ENCODE peak calls at places on chromosomes 4 and X, in nine cellular contexts. One of them, this sample, is unnamed.
A peak's percentile ranks its signal among the peaks of the same experiment; 100 is the strongest.

GRCh38 chrX:2272337-2272736 is 228.4 kb downstream of the DHRSX start:
- DNase-seq in SK-N-SH: no peak
- DNase-seq in H1: no peak
- DNase-seq in HCT116: no peak
- DNase-seq in right lobe of liver: no peak
- DNase-seq in left ventricle myocardium inferior: no peak
- DNase-seq in WERI-Rb-1: peak; percentile 10
- DNase-seq in lung: no peak
- DNase-seq in CD4-positive, alpha-beta T cell: no peak
- DNase-seq in this sample: no peak

GRCh38 chr4:152976466-152976761 is 40.3 kb downstream of the FHDC1 start:
- DNase-seq in SK-N-SH: no peak
- DNase-seq in H1: no peak
- DNase-seq in HCT116: no peak
- DNase-seq in right lobe of liver: no peak
- DNase-seq in left ventricle myocardium inferior: no peak
- DNase-seq in WERI-Rb-1: no peak
- DNase-seq in lung: no peak
- DNase-seq in CD4-positive, alpha-beta T cell: no peak
- DNase-seq in this sample: no peak

GRCh38 chrX:1685460-1685859 is 70.6 kb downstream of the ASMT start:
- DNase-seq in SK-N-SH: no peak
- DNase-seq in H1: no peak
- DNase-seq in HCT116: no peak
- DNase-seq in right lobe of liver: no peak
- DNase-seq in left ventricle myocardium inferior: no peak
- DNase-seq in WERI-Rb-1: no peak
- DNase-seq in lung: no peak
- DNase-seq in CD4-positive, alpha-beta T cell: no peak
- DNase-seq in this sample: no peak

GRCh38 chr4:53617101-53617680 is 25.9 kb upstream of the LNX1 start:
- DNase-seq in SK-N-SH: no peak
- DNase-seq in H1: no peak
- DNase-seq in HCT116: no peak
- DNase-seq in right lobe of liver: no peak
- DNase-seq in left ventricle myocardium inferior: no peak
- DNase-seq in WERI-Rb-1: no peak
- DNase-seq in lung: no peak
- DNase-seq in CD4-positive, alpha-beta T cell: no peak
- DNase-seq in this sample: no peak

GRCh38 chr4:48681856-48682255 is 98.2 kb downstream of the FRYL start:
- DNase-seq in SK-N-SH: no peak
- DNase-seq in H1: no peak
- DNase-seq in HCT116: no peak
- DNase-seq in right lobe of liver: no peak
- DNase-seq in left ventricle myocardium inferior: no peak
- DNase-seq in WERI-Rb-1: no peak
- DNase-seq in lung: no peak
- DNase-seq in CD4-positive, alpha-beta T cell: no peak
- DNase-seq in this sample: no peak

GRCh38 chrX:9324676-9325075 is 140.2 kb upstream of the TBL1X start:
- DNase-seq in SK-N-SH: no peak
- DNase-seq in H1: no peak
- DNase-seq in HCT116: no peak
- DNase-seq in right lobe of liver: no peak
- DNase-seq in left ventricle myocardium inferior: no peak
- DNase-seq in WERI-Rb-1: no peak
- DNase-seq in lung: no peak
- DNase-seq in CD4-positive, alpha-beta T cell: no peak
- DNase-seq in this sample: no peak

GRCh38 chr4:162406637-162407370 is 243.0 kb upstream of the FSTL5 start:
- DNase-seq in SK-N-SH: no peak
- DNase-seq in H1: no peak
- DNase-seq in HCT116: no peak
- DNase-seq in right lobe of liver: no peak
- DNase-seq in left ventricle myocardium inferior: no peak
- DNase-seq in WERI-Rb-1: no peak
- DNase-seq in lung: no peak
- DNase-seq in CD4-positive, alpha-beta T cell: no peak
- DNase-seq in this sample: no peak

GRCh38 chr4:58313444-58313843 is 1203.3 kb upstream of the IGFBP7 start:
- DNase-seq in SK-N-SH: no peak
- DNase-seq in H1: no peak
- DNase-seq in HCT116: no peak
- DNase-seq in right lobe of liver: no peak
- DNase-seq in left ventricle myocardium inferior: no peak
- DNase-seq in WERI-Rb-1: no peak
- DNase-seq in lung: no peak
- DNase-seq in CD4-positive, alpha-beta T cell: no peak
- DNase-seq in this sample: no peak

GRCh38 chrX:2609431-2610238 is 81.5 kb upstream of the CD99 start:
- DNase-seq in SK-N-SH: no peak
- DNase-seq in H1: no peak
- DNase-seq in HCT116: no peak
- DNase-seq in right lobe of liver: no peak
- DNase-seq in left ventricle myocardium inferior: no peak
- DNase-seq in WERI-Rb-1: no peak
- DNase-seq in lung: no peak
- DNase-seq in CD4-positive, alpha-beta T cell: no peak
- DNase-seq in this sample: no peak

GRCh38 chr4:21638171-21638715 is 310.3 kb downstream of the KCNIP4 start:
- DNase-seq in SK-N-SH: no peak
- DNase-seq in H1: no peak
- DNase-seq in HCT116: no peak
- DNase-seq in right lobe of liver: no peak
- DNase-seq in left ventricle myocardium inferior: no peak
- DNase-seq in WERI-Rb-1: no peak
- DNase-seq in lung: no peak
- DNase-seq in CD4-positive, alpha-beta T cell: no peak
- DNase-seq in this sample: no peak

GRCh38 chrX:150693782-150694574 is 782 bp downstream of the MTMR1 start:
- DNase-seq in SK-N-SH: peak; percentile 82
- DNase-seq in H1: peak; percentile 64
- DNase-seq in HCT116: peak; percentile 8
- DNase-seq in right lobe of liver: peak; percentile 64
- DNase-seq in left ventricle myocardium inferior: peak; percentile 30
- DNase-seq in WERI-Rb-1: peak; percentile 94
- DNase-seq in lung: peak; percentile 54
- DNase-seq in CD4-positive, alpha-beta T cell: peak; percentile 56
- DNase-seq in this sample: peak; percentile 80

GRCh38 chrX:22662776-22663175 is 337.0 kb upstream of the DDX53 start:
- DNase-seq in SK-N-SH: no peak
- DNase-seq in H1: no peak
- DNase-seq in HCT116: no peak
- DNase-seq in right lobe of liver: no peak
- DNase-seq in left ventricle myocardium inferior: no peak
- DNase-seq in WERI-Rb-1: no peak
- DNase-seq in lung: no peak
- DNase-seq in CD4-positive, alpha-beta T cell: no peak
- DNase-seq in this sample: no peak

GRCh38 chr4:127580891-127581290 is 51.9 kb upstream of the INTU start:
- DNase-seq in SK-N-SH: no peak
- DNase-seq in H1: no peak
- DNase-seq in HCT116: no peak
- DNase-seq in right lobe of liver: no peak
- DNase-seq in left ventricle myocardium inferior: no peak
- DNase-seq in WERI-Rb-1: no peak
- DNase-seq in lung: no peak
- DNase-seq in CD4-positive, alpha-beta T cell: no peak
- DNase-seq in this sample: no peak

GRCh38 chr4:148061795-148062194 is 329.9 kb downstream of the ARHGAP10 start:
- DNase-seq in SK-N-SH: no peak
- DNase-seq in H1: no peak
- DNase-seq in HCT116: no peak
- DNase-seq in right lobe of liver: no peak
- DNase-seq in left ventricle myocardium inferior: no peak
- DNase-seq in WERI-Rb-1: peak; percentile 48
- DNase-seq in lung: no peak
- DNase-seq in CD4-positive, alpha-beta T cell: no peak
- DNase-seq in this sample: no peak

GRCh38 chr4:153782567-153782966 is 6.3 kb downstream of the SFRP2 start:
- DNase-seq in SK-N-SH: no peak
- DNase-seq in H1: no peak
- DNase-seq in HCT116: no peak
- DNase-seq in right lobe of liver: no peak
- DNase-seq in left ventricle myocardium inferior: no peak
- DNase-seq in WERI-Rb-1: no peak
- DNase-seq in lung: no peak
- DNase-seq in CD4-positive, alpha-beta T cell: no peak
- DNase-seq in this sample: no peak

GRCh38 chr4:185128272-185129119 is 14.6 kb upstream of the SLC25A4 start:
- DNase-seq in SK-N-SH: peak; percentile 83
- DNase-seq in H1: peak; percentile 73
- DNase-seq in HCT116: no peak
- DNase-seq in right lobe of liver: no peak
- DNase-seq in left ventricle myocardium inferior: peak; percentile 26
- DNase-seq in WERI-Rb-1: no peak
- DNase-seq in lung: no peak
- DNase-seq in CD4-positive, alpha-beta T cell: no peak
- DNase-seq in this sample: no peak
- TF ChIP-seq CTCF in SK-N-SH: no peak
- TF ChIP-seq CTCF in H1: peak; percentile 26
- TF ChIP-seq CTCF in HCT116: no peak
- TF ChIP-seq CTCF in right lobe of liver: peak; percentile 23
- TF ChIP-seq CTCF in left ventricle myocardium inferior: peak; percentile 46
- TF ChIP-seq CTCF in WERI-Rb-1: no peak
- TF ChIP-seq CTCF in lung: no peak
- TF ChIP-seq CTCF in CD4-positive, alpha-beta T cell: peak; percentile 23
- TF ChIP-seq CTCF in this sample: peak; percentile 29

GRCh38 chr4:187687701-187688100 is 307.9 kb upstream of the ZFP42 start:
- DNase-seq in SK-N-SH: no peak
- DNase-seq in H1: no peak
- DNase-seq in HCT116: no peak
- DNase-seq in right lobe of liver: no peak
- DNase-seq in left ventricle myocardium inferior: no peak
- DNase-seq in WERI-Rb-1: no peak
- DNase-seq in lung: no peak
- DNase-seq in CD4-positive, alpha-beta T cell: no peak
- DNase-seq in this sample: no peak
- H3K27me3 ChIP-seq in SK-N-SH: no peaks in the 10 kb centered on the region
- H3K27me3 ChIP-seq in H1: no peaks in the 10 kb centered on the region
- H3K27me3 ChIP-seq in HCT116: no peaks in the 10 kb centered on the region
- H3K27me3 ChIP-seq in right lobe of liver: no peaks in the 10 kb centered on the region
- H3K27me3 ChIP-seq in left ventricle myocardium inferior: peaks cover 11% of the 10 kb centered on the region
- H3K27me3 ChIP-seq in WERI-Rb-1: peaks cover 72% of the 10 kb centered on the region
- H3K27me3 ChIP-seq in lung: no peaks in the 10 kb centered on the region
- H3K27me3 ChIP-seq in CD4-positive, alpha-beta T cell: no peaks in the 10 kb centered on the region
- H3K27me3 ChIP-seq in this sample: no peaks in the 10 kb centered on the region

GRCh38 chr4:139452000-139452399 is 1.9 kb upstream of the RAB33B start:
- DNase-seq in SK-N-SH: no peak
- DNase-seq in H1: no peak
- DNase-seq in HCT116: no peak
- DNase-seq in right lobe of liver: no peak
- DNase-seq in left ventricle myocardium inferior: no peak
- DNase-seq in WERI-Rb-1: no peak
- DNase-seq in lung: no peak
- DNase-seq in CD4-positive, alpha-beta T cell: no peak
- DNase-seq in this sample: no peak

GRCh38 chr4:139454111-139454600 is at the start of gene RAB33B:
- DNase-seq in SK-N-SH: no peak
- DNase-seq in H1: no peak
- DNase-seq in HCT116: no peak
- DNase-seq in right lobe of liver: no peak
- DNase-seq in left ventricle myocardium inferior: no peak
- DNase-seq in WERI-Rb-1: no peak
- DNase-seq in lung: no peak
- DNase-seq in CD4-positive, alpha-beta T cell: no peak
- DNase-seq in this sample: no peak

GRCh38 chr4:139454646-139455045 is 725 bp downstream of the RAB33B start:
- DNase-seq in SK-N-SH: no peak
- DNase-seq in H1: no peak
- DNase-seq in HCT116: no peak
- DNase-seq in right lobe of liver: no peak
- DNase-seq in left ventricle myocardium inferior: no peak
- DNase-seq in WERI-Rb-1: no peak
- DNase-seq in lung: no peak
- DNase-seq in CD4-positive, alpha-beta T cell: no peak
- DNase-seq in this sample: no peak

GRCh38 chr4:139453041-139453370 is 915 bp upstream of the RAB33B start:
- DNase-seq in SK-N-SH: no peak
- DNase-seq in H1: no peak
- DNase-seq in HCT116: no peak
- DNase-seq in right lobe of liver: no peak
- DNase-seq in left ventricle myocardium inferior: no peak
- DNase-seq in WERI-Rb-1: no peak
- DNase-seq in lung: no peak
- DNase-seq in CD4-positive, alpha-beta T cell: peak; percentile 73
- DNase-seq in this sample: peak; percentile 68

GRCh38 chr4:139453371-139454110 is 380 bp upstream of the RAB33B start:
- DNase-seq in SK-N-SH: peak; percentile 95
- DNase-seq in H1: peak; percentile 97
- DNase-seq in HCT116: peak; percentile 94
- DNase-seq in right lobe of liver: peak; percentile 99
- DNase-seq in left ventricle myocardium inferior: peak; percentile 98
- DNase-seq in WERI-Rb-1: peak; percentile 99
- DNase-seq in lung: peak; percentile 99
- DNase-seq in CD4-positive, alpha-beta T cell: peak; percentile 97
- DNase-seq in this sample: peak; percentile 92
- TF ChIP-seq CTCF in SK-N-SH: peak; percentile 36
- TF ChIP-seq CTCF in H1: no peak
- TF ChIP-seq CTCF in HCT116: peak; percentile 7
- TF ChIP-seq CTCF in right lobe of liver: no peak
- TF ChIP-seq CTCF in left ventricle myocardium inferior: no peak
- TF ChIP-seq CTCF in WERI-Rb-1: no peak
- TF ChIP-seq CTCF in lung: no peak
- TF ChIP-seq CTCF in CD4-positive, alpha-beta T cell: peak; percentile 4
- TF ChIP-seq CTCF in this sample: no peak

DNA sequence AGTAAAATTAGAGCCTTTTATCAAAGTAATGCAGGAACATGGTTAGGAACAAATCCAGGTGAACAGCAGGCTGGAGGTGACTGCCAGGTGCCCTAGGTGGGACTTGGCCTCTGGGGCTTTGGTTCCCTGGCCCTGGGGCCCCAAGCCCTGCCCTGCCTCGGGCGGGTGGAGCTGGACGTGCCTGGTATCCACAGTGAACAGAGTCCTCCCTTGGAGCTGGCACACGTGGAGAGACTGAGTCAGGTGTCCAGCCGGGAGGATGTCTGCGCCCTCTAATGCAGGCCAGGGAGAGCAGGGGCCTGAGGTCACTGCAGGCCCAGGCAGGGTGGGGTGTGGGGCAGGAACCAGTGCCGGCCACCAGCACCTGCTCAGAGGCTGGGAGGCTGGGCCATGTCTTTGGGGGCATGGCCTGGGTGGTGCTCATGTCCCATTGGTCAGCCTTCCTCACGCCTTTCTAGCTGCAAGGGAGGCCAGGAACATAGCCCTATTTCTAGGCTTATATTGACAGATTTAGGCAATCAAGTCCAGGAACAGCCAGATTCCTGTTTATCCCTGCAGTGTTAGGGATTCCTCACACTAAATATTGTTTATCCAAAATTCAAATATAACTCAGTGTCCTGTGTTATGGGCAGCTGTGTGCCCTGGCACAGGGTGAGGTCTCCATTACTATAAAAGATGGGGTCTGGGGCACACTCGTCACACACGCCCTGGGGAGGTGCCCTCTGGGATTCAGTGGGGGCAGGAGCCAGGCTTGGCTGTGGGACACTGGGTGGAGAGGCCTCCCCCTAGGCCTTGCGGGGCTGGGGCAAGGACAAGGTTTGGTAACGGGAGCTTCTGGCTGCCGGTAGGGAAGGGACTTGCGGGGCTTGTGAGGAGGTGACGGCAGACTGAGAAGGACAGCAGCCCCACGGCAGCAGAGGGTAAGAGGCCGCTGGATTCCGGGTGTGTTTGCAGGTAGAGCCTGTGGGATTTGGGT is 14.3 kb upstream of the NAT8L start:
- DNase-seq in SK-N-SH: no peak
- DNase-seq in H1: peak; percentile 35
- DNase-seq in HCT116: no peak
- DNase-seq in right lobe of liver: peak; percentile 43
- DNase-seq in left ventricle myocardium inferior: no peak
- DNase-seq in WERI-Rb-1: no peak
- DNase-seq in lung: no peak
- DNase-seq in CD4-positive, alpha-beta T cell: no peak
- DNase-seq in this sample: no peak
- H3K27me3 ChIP-seq in SK-N-SH: no peaks in the 10 kb centered on the region
- H3K27me3 ChIP-seq in H1: peaks cover 33% of the 10 kb centered on the region
- H3K27me3 ChIP-seq in HCT116: no peaks in the 10 kb centered on the region
- H3K27me3 ChIP-seq in right lobe of liver: no peaks in the 10 kb centered on the region
- H3K27me3 ChIP-seq in left ventricle myocardium inferior: peaks cover 96% of the 10 kb centered on the region
- H3K27me3 ChIP-seq in WERI-Rb-1: peaks cover 4% of the 10 kb centered on the region
- H3K27me3 ChIP-seq in lung: peaks cover 28% of the 10 kb centered on the region
- H3K27me3 ChIP-seq in CD4-positive, alpha-beta T cell: peaks cover 18% of the 10 kb centered on the region
- H3K27me3 ChIP-seq in this sample: peaks cover 5% of the 10 kb centered on the region